ENCODE peak calls at places on chromosomes 2 and 18, in nine cellular contexts. M is esophagus muscularis mucosa, P is psoas muscle, S is Peyer's patch, I is K562, D is tibial artery, Q is PC-3, H is transverse colon, W is heart right ventricle. B is an unnamed sample.

GRCh38 chr2:25250331-25251031 is 82.1 kb upstream of the POMC start:
- DNase-seq in M (no peak), P (no peak), S (no peak), I (peak; percentile 69), D (no peak), Q (no peak), H (no peak), W (no peak), B (no peak)

GRCh38 chr18:72869786-72870185 is 2.0 kb upstream of the NETO1 start:
- DNase-seq in M (peak; percentile 68), P (no peak), S (no peak), I (no peak), D (no peak), Q (no peak), H (no peak), W (no peak), B (no peak)

GRCh38 chr18:22176622-22177495 is 7.5 kb downstream of the GATA6 start:
- DNase-seq in M (no peak), P (no peak), S (no peak), I (no peak), D (peak; percentile 53), Q (no peak), H (peak; percentile 52), W (no peak), B (peak; percentile 78)

GRCh38 chr2:179277429-179278196 is 13.0 kb upstream of the SESTD1 start:
- DNase-seq in M (no peak), P (no peak), S (no peak), I (no peak), D (no peak), Q (no peak), H (no peak), W (no peak), B (no peak)

GRCh38 chr2:146438246-146438645 is 1406.6 kb upstream of the ACVR2A start:
- DNase-seq in M (no peak), P (no peak), S (no peak), I (no peak), D (no peak), Q (no peak), H (no peak), W (no peak), B (no peak)

GRCh38 chr2:39153312-39153711 is 32.5 kb upstream of the SOS1 start:
- DNase-seq in M (no peak), P (no peak), S (no peak), I (no peak), D (no peak), Q (peak; percentile 43), H (no peak), W (no peak), B (no peak)

GRCh38 chr2:233256048-233256447 is 4.6 kb downstream of the ATG16L1 start:
- DNase-seq in M (no peak), P (no peak), S (no peak), I (no peak), D (no peak), Q (no peak), H (no peak), W (no peak), B (no peak)

GRCh38 chr2:88448248-88448647 is 4.2 kb downstream of the FOXI3 start:
- DNase-seq in M (no peak), P (no peak), S (no peak), I (no peak), D (no peak), Q (no peak), H (no peak), W (no peak), B (no peak)

GRCh38 chr2:163612332-163612731 is 123.5 kb downstream of the FIGN start:
- DNase-seq in M (no peak), P (no peak), S (no peak), I (no peak), D (no peak), Q (no peak), H (no peak), W (no peak), B (no peak)

GRCh38 chr2:239523944-239524310 is 123.1 kb upstream of the HDAC4 start:
- DNase-seq in M (no peak), P (peak; percentile 41), S (no peak), I (no peak), D (no peak), Q (no peak), H (no peak), W (no peak), B (no peak)

GRCh38 chr2:207227062-207227748 is 61.5 kb upstream of the KLF7 start:
- DNase-seq in M (peak; percentile 87), P (peak; percentile 78), S (no peak), I (no peak), D (no peak), Q (no peak), H (peak; percentile 10), W (peak; percentile 14), B (peak; percentile 66)

GRCh38 chr2:23636412-23636811 is 251.4 kb downstream of the KLHL29 start:
- DNase-seq in M (no peak), P (peak; percentile 63), S (no peak), I (no peak), D (peak; percentile 40), Q (peak; percentile 22), H (no peak), W (peak; percentile 40), B (no peak)

GRCh38 chr2:23637011-23637778 is 252.2 kb downstream of the KLHL29 start:
- DNase-seq in M (no peak), P (no peak), S (no peak), I (no peak), D (peak; percentile 36), Q (no peak), H (no peak), W (peak; percentile 54), B (no peak)

GRCh38 chr2:23632831-23633395 is 247.9 kb downstream of the KLHL29 start:
- DNase-seq in M (no peak), P (peak; percentile 23), S (no peak), I (no peak), D (no peak), Q (no peak), H (no peak), W (no peak), B (no peak)

GRCh38 chr2:23633966-23634365 is 249.0 kb downstream of the KLHL29 start:
- DNase-seq in M (no peak), P (peak; percentile 25), S (no peak), I (no peak), D (no peak), Q (no peak), H (no peak), W (no peak), B (no peak)

DNA sequence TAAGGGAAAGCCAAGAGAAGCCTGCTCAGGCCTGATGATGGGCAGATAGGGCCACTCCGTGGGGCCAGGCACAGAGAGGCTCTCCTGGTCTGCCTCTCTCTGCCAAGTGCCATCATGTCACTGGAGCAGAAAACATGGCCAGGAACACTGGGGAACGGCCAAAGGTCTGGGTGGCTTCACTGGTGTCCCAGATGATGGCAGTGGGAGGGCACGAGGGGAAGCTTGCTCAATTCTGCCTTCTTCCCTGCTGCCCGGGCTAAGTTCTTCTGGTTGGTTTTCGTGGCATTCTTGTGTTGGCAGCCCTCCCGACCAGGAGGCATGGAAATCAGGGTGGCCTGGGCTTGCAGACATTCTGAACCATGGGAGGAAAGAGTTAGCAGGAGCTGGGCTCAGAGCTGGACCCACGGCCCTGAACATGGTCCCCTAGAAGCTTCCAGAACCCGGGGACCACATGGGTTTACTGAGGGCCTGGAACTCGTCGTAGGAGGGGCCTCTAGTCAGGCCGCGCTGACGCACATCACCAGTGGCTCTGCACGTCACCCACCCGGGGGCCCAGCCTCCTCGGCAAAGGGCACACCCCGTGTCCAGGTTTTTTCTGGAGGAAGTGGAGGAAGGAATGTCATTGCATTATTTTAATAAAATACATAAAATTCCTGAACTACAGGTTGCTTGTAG is 250.8 kb downstream of the KLHL29 start:
- DNase-seq in M (no peak), P (peak; percentile 31), S (no peak), I (no peak), D (no peak), Q (no peak), H (no peak), W (no peak), B (no peak)
- TF ChIP-seq CTCF in M (no peak), P (no peak), S (no peak), I (no peak), D (no peak), Q (no peak), H (no peak), W (no peak), B (no peak)

GRCh38 chr2:28399946-28400345 is 7.3 kb downstream of the FOSL2 start:
- DNase-seq in M (no peak), P (peak; percentile 51), S (no peak), I (no peak), D (no peak), Q (no peak), H (no peak), W (no peak), B (no peak)

GRCh38 chr2:28401948-28402550 is 9.4 kb downstream of the FOSL2 start:
- DNase-seq in M (no peak), P (no peak), S (no peak), I (no peak), D (no peak), Q (no peak), H (no peak), W (no peak), B (no peak)

GRCh38 chr2:28401411-28401810 is 8.8 kb downstream of the FOSL2 start:
- DNase-seq in M (no peak), P (no peak), S (no peak), I (no peak), D (no peak), Q (no peak), H (no peak), W (no peak), B (no peak)

GRCh38 chr2:28400434-28400833 is 7.8 kb downstream of the FOSL2 start:
- DNase-seq in M (no peak), P (peak; percentile 30), S (no peak), I (no peak), D (no peak), Q (no peak), H (no peak), W (no peak), B (no peak)

GRCh38 chr2:28400921-28401320 is 8.3 kb downstream of the FOSL2 start:
- DNase-seq in M (no peak), P (peak; percentile 30), S (no peak), I (no peak), D (no peak), Q (no peak), H (no peak), W (no peak), B (no peak)
- H3K4me1 ChIP-seq in M (peaks cover 97% of the 10 kb centered on the region), P (peaks cover 67% of the 10 kb centered on the region), S (peaks cover 8% of the 10 kb centered on the region), I (no peaks in the 10 kb centered on the region), D (peaks cover 90% of the 10 kb centered on the region), Q (peaks cover 22% of the 10 kb centered on the region), H (peaks cover 52% of the 10 kb centered on the region), W (peaks cover 88% of the 10 kb centered on the region), B (peaks cover 82% of the 10 kb centered on the region)

GRCh38 chr2:214808481-214808931 is 977 bp downstream of the BARD1 start:
- DNase-seq in M (no peak), P (no peak), S (no peak), I (no peak), D (no peak), Q (peak; percentile 9), H (no peak), W (no peak), B (no peak)
- H3K36me3 ChIP-seq in M (no peaks in the 10 kb centered on the region), P (no peaks in the 10 kb centered on the region), S (no peaks in the 10 kb centered on the region), I (peaks cover 10% of the 10 kb centered on the region), D (no peaks in the 10 kb centered on the region), Q (no peaks in the 10 kb centered on the region), H (no peaks in the 10 kb centered on the region), W (no peaks in the 10 kb centered on the region), B (no peaks in the 10 kb centered on the region)

DNA sequence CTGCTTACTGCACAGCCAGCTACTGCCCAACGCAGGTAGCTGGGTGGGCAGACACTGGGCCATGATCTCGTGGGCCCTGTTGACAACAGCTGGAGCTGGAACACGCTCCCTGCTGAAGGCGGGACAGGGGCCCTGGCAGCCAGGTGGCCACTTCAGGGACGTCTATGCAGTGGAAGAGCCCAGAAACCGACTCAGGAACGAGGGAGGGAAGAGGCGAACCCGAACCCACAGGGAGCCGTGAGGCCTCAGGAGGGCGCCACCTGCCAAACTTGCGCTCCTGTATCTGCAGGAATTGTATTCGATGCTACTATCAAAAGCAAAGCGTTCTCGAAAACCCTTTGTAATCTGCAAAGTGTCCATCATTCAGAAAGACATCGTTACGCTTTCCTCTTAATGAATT is 198.4 kb downstream of the EIPR1 start:
- DNase-seq in M (no peak), P (no peak), S (no peak), I (no peak), D (no peak), Q (no peak), H (no peak), W (no peak), B (no peak)
- TF ChIP-seq CTCF in M (no peak), P (no peak), S (no peak), I (peak; percentile 46), D (no peak), Q (peak; percentile 45), H (no peak), W (no peak), B (no peak)